ENCODE peak calls at places on chromosomes 1 and 21, in seven cellular contexts. D is SK-N-SH, T is HCT116, Y is K562, W is HepG2, L is GM12878, Z is H1. C is an unnamed sample.

GRCh38 chr1:202058001-202058908 is 47.9 kb downstream of the ELF3 start:
- DNase-seq in D (no peak), T (no peak), Y (peak), W (peak), L (no peak), Z (no peak), C (peak)

GRCh38 chr1:198117267-198117666 is 39.5 kb upstream of the NEK7 start:
- DNase-seq in D (no peak), T (no peak), Y (no peak), W (no peak), L (no peak), Z (no peak), C (no peak)

GRCh38 chr1:21530368-21531016 is 21.3 kb downstream of the ALPL start:
- DNase-seq in D (no peak), T (no peak), Y (no peak), W (no peak), L (no peak), Z (no peak), C (no peak)

GRCh38 chr1:109381573-109381972 is 16.1 kb downstream of the SORT1 start:
- DNase-seq in D (no peak), T (no peak), Y (no peak), W (no peak), L (no peak), Z (no peak), C (no peak)

GRCh38 chr21:46351476-46352155 is 27.7 kb downstream of the PCNT start:
- DNase-seq in D (no peak), T (no peak), Y (no peak), W (no peak), L (no peak), Z (no peak), C (peak)

GRCh38 chr21:35039595-35040291 is 9.4 kb downstream of the RUNX1 start:
- DNase-seq in D (no peak), T (no peak), Y (no peak), W (peak), L (no peak), Z (no peak), C (no peak)

GRCh38 chr1:66503841-66504470 is 30.0 kb upstream of the SGIP1 start:
- DNase-seq in D (peak), T (peak), Y (peak), W (peak), L (no peak), Z (peak), C (no peak)

GRCh38 chr1:58874757-58875755 is 91.2 kb upstream of the JUN start:
- DNase-seq in D (peak), T (no peak), Y (no peak), W (peak), L (no peak), Z (no peak), C (no peak)

GRCh38 chr1:12249181-12249580 is 19.4 kb downstream of the VPS13D start:
- DNase-seq in D (no peak), T (no peak), Y (no peak), W (no peak), L (no peak), Z (no peak), C (no peak)

GRCh38 chr21:37631319-37632117 is 264.9 kb downstream of the DYRK1A start:
- DNase-seq in D (no peak), T (no peak), Y (no peak), W (no peak), L (peak), Z (peak), C (peak)

GRCh38 chr1:158060001-158060400 is 66.6 kb downstream of the KIRREL1 start:
- DNase-seq in D (no peak), T (no peak), Y (no peak), W (no peak), L (no peak), Z (no peak), C (no peak)

GRCh38 chr1:183989078-183989577 is 48.4 kb downstream of the COLGALT2 start:
- DNase-seq in D (no peak), T (no peak), Y (peak), W (no peak), L (peak), Z (no peak), C (no peak)

GRCh38 chr1:82391712-82392111 is 591.0 kb downstream of the ADGRL2 start:
- DNase-seq in D (no peak), T (no peak), Y (no peak), W (no peak), L (no peak), Z (no peak), C (no peak)

GRCh38 chr1:242651817-242652216 is 127.3 kb upstream of the PLD5 start:
- DNase-seq in D (no peak), T (no peak), Y (no peak), W (peak), L (no peak), Z (peak), C (no peak)

GRCh38 chr1:85992756-85993155 is 163.8 kb downstream of the COL24A1 start:
- DNase-seq in D (no peak), T (no peak), Y (no peak), W (no peak), L (no peak), Z (no peak), C (no peak)

GRCh38 chr1:209493584-209493983 is 89.9 kb upstream of the CAMK1G start:
- DNase-seq in D (no peak), T (no peak), Y (no peak), W (no peak), L (no peak), Z (no peak), C (no peak)

GRCh38 chr21:31756787-31757186 is 24.9 kb upstream of the SCAF4 start:
- DNase-seq in D (no peak), T (no peak), Y (no peak), W (no peak), L (no peak), Z (no peak), C (no peak)

GRCh38 chr1:222697203-222697602 is 15.1 kb downstream of the AIDA start:
- DNase-seq in D (no peak), T (no peak), Y (no peak), W (no peak), L (no peak), Z (no peak), C (no peak)

GRCh38 chr1:4963251-4963650 is 308.8 kb downstream of the AJAP1 start:
- DNase-seq in D (no peak), T (no peak), Y (no peak), W (no peak), L (no peak), Z (no peak), C (no peak)

GRCh38 chr1:210686841-210687240 is 358.1 kb downstream of the HHAT start:
- DNase-seq in D (no peak), T (no peak), Y (no peak), W (no peak), L (no peak), Z (no peak), C (no peak)

GRCh38 chr21:41446571-41446970 is 20.5 kb downstream of the MX1 start:
- DNase-seq in D (no peak), T (no peak), Y (no peak), W (no peak), L (no peak), Z (no peak), C (no peak)

GRCh38 chr1:88923224-88923623 is 31.9 kb upstream of the GTF2B start:
- DNase-seq in D (no peak), T (no peak), Y (no peak), W (peak), L (no peak), Z (no peak), C (no peak)
- TF ChIP-seq JUND in D (no peak), T (no peak), Y (no peak), W (no peak), L (no peak), Z (no peak), C (no peak)

GRCh38 chr1:177310326-177310725 is 139.6 kb downstream of the BRINP2 start:
- DNase-seq in D (no peak), T (no peak), Y (no peak), W (no peak), L (no peak), Z (no peak), C (no peak)
- TF ChIP-seq JUND in D (no peak), T (no peak), Y (no peak), W (no peak), L (no peak), Z (no peak), C (no peak)

GRCh38 chr1:169572184-169572583 is 14.1 kb downstream of the F5 start:
- DNase-seq in D (no peak), T (no peak), Y (no peak), W (peak), L (no peak), Z (no peak), C (no peak)
- TF ChIP-seq JUND in D (no peak), T (no peak), Y (no peak), W (peak), L (no peak), Z (no peak), C (no peak)

GRCh38 chr1:152933196-152933595 is 13.8 kb upstream of the SPRR5 start:
- DNase-seq in D (no peak), T (no peak), Y (no peak), W (no peak), L (no peak), Z (no peak), C (no peak)
- TF ChIP-seq JUND in D (no peak), T (no peak), Y (no peak), W (no peak), L (no peak), Z (no peak), C (no peak)

GRCh38 chr21:33561373-33561772 is 18.5 kb downstream of the SON start:
- DNase-seq in D (no peak), T (no peak), Y (no peak), W (no peak), L (no peak), Z (no peak), C (no peak)

GRCh38 chr21:33562389-33562788 is 19.6 kb downstream of the SON start:
- DNase-seq in D (no peak), T (no peak), Y (no peak), W (no peak), L (no peak), Z (no peak), C (no peak)

GRCh38 chr21:33569986-33570385 is 18.5 kb downstream of the DONSON start:
- DNase-seq in D (no peak), T (no peak), Y (no peak), W (no peak), L (no peak), Z (no peak), C (no peak)

GRCh38 chr21:33567914-33568313 is 20.6 kb downstream of the DONSON start:
- DNase-seq in D (no peak), T (no peak), Y (no peak), W (no peak), L (no peak), Z (no peak), C (no peak)

DNA sequence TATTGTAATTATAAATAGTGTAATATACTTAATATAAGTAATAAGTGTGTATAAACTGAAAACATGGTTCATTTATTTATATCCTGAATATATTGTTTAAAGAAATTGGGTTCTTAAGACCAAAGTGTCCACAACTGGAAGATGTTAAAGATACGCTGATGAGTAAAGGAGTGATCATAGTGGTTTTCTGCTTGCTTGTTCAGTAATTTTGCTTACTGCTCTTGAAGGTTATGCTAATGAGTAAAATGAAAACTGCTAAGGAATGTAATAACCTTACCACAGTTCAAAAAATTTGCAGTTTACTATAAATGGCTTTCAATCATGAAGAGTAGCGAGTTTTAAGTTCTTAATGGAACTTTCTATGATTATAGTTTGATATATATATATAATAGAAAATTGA is 22.0 kb downstream of the DONSON start:
- DNase-seq in D (no peak), T (no peak), Y (no peak), W (no peak), L (no peak), Z (no peak), C (no peak)
- TF ChIP-seq JUND in D (no peak), T (no peak), Y (no peak), W (no peak), L (no peak), Z (no peak), C (no peak)

GRCh38 chr1:15331673-15332072 is 78.0 kb upstream of the EFHD2 start:
- DNase-seq in D (no peak), T (no peak), Y (no peak), W (no peak), L (no peak), Z (no peak), C (no peak)

GRCh38 chr1:15334995-15335394 is 74.7 kb upstream of the EFHD2 start:
- DNase-seq in D (no peak), T (no peak), Y (no peak), W (no peak), L (no peak), Z (no peak), C (no peak)

GRCh38 chr1:15331180-15331579 is 78.5 kb upstream of the EFHD2 start:
- DNase-seq in D (no peak), T (no peak), Y (no peak), W (no peak), L (no peak), Z (no peak), C (no peak)

GRCh38 chr1:15332952-15333715 is 76.6 kb upstream of the EFHD2 start:
- DNase-seq in D (no peak), T (no peak), Y (no peak), W (no peak), L (no peak), Z (no peak), C (no peak)

GRCh38 chr1:15332525-15332924 is 77.2 kb upstream of the EFHD2 start:
- DNase-seq in D (no peak), T (no peak), Y (no peak), W (no peak), L (no peak), Z (no peak), C (no peak)
- TF ChIP-seq JUND in D (no peak), T (no peak), Y (no peak), W (no peak), L (no peak), Z (no peak), C (no peak)

DNA sequence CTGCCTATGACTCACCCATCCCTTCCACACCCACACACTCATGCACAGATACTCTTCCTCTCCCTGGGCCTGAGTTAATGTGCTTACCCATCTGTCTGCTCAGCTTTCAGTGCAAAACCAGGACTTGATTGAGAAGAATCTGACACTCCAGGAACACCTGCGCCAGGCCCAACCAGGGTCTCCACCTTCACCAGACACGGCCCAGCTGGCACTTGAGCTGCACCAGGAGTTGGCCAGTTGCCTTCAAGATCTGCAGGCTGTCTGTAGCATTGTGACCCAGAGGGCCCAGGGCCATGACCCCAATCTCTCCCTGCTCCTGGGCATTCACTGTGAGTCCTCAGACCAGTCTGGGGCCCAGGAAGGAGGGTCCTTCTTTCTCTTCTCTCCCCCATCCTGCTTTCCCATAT is 3.5 kb upstream of the SH3BGRL3 start:
- DNase-seq in D (no peak), T (no peak), Y (no peak), W (peak), L (no peak), Z (no peak), C (no peak)
- TF ChIP-seq JUND in D (no peak), T (no peak), Y (no peak), W (no peak), L (no peak), Z (no peak), C (no peak)

C was measured in T47D.